ENCODE peak calls at places on chromosomes 13 and 19, in six cellular contexts. N is RPMI8226; U is stimulated activated CD4-positive, alpha-beta T cell treated with anti-CD3 and anti-CD28 coated beads, TNF-alpha, amount 100 ng/mL, for 1 hour; L is progenitor cell of endocrine pancreas; Y is stomach; E is Calu3. O is an unnamed sample.

GRCh38 chr13:69178000-69178399 is 929.6 kb upstream of the ATXN8OS start:
- DNase-seq in N (no peak), U (no peak), L (no peak), Y (no peak), E (no peak), O (no peak)

GRCh38 chr13:72959643-72960042 is 99.2 kb upstream of the KLF5 start:
- DNase-seq in N (no peak), U (no peak), L (no peak), Y (no peak), E (no peak), O (no peak)

GRCh38 chr13:30463820-30464495 is 1.8 kb downstream of the HMGB1 start:
- DNase-seq in N (peak), U (peak), L (no peak), Y (peak), E (no peak), O (no peak)

GRCh38 chr19:1169921-1170885 is 3.9 kb downstream of the SBNO2 start:
- DNase-seq in N (no peak), U (no peak), L (no peak), Y (peak), E (no peak), O (peak)

GRCh38 chr19:38430931-38431330 is 2.6 kb upstream of the RYR1 start:
- DNase-seq in N (no peak), U (no peak), L (no peak), Y (no peak), E (no peak), O (no peak)

GRCh38 chr19:38736413-38737280 is 7.6 kb downstream of the CAPN12 start:
- DNase-seq in N (peak), U (peak), L (peak), Y (peak), E (peak), O (peak)

GRCh38 chr13:77729502-77730221 is 32.2 kb downstream of the SLAIN1 start:
- DNase-seq in N (no peak), U (no peak), L (no peak), Y (no peak), E (no peak), O (no peak)

GRCh38 chr19:51094696-51095279 is 12.1 kb upstream of the KLK14 start:
- DNase-seq in N (peak), U (peak), L (peak), Y (peak), E (peak), O (peak)

O was measured in D721Med.